ENCODE peak calls at places on chromosomes 12 and 14, in four cellular contexts. One of them, this sample, is unnamed.

GRCh38 chr12:89840162-89840922 is 131.7 kb upstream of the ATP2B1 start:
- DNase-seq in GM20000: no peak
- DNase-seq in progenitor cell of endocrine pancreas: no peak
- DNase-seq in mammary epithelial cell: no peak
- DNase-seq in this sample: no peak

GRCh38 chr14:67928375-67928774 is 108.8 kb downstream of the RAD51B start:
- DNase-seq in GM20000: no peak
- DNase-seq in progenitor cell of endocrine pancreas: no peak
- DNase-seq in mammary epithelial cell: no peak
- DNase-seq in this sample: no peak

GRCh38 chr12:124461241-124461673 is 106.2 kb downstream of the NCOR2 start:
- DNase-seq in GM20000: no peak
- DNase-seq in progenitor cell of endocrine pancreas: no peak
- DNase-seq in mammary epithelial cell: no peak
- DNase-seq in this sample: no peak

GRCh38 chr12:30519535-30519934 is 176.1 kb downstream of the IPO8 start:
- DNase-seq in GM20000: no peak
- DNase-seq in progenitor cell of endocrine pancreas: no peak
- DNase-seq in mammary epithelial cell: no peak
- DNase-seq in this sample: no peak

GRCh38 chr12:105083551-105084105 is 630 bp downstream of the ALDH1L2 start:
- DNase-seq in GM20000: no peak
- DNase-seq in progenitor cell of endocrine pancreas: no peak
- DNase-seq in mammary epithelial cell: peak
- DNase-seq in this sample: peak

GRCh38 chr12:66071556-66071955 is 59.0 kb downstream of the LLPH start:
- DNase-seq in GM20000: no peak
- DNase-seq in progenitor cell of endocrine pancreas: no peak
- DNase-seq in mammary epithelial cell: no peak
- DNase-seq in this sample: no peak

GRCh38 chr12:34299802-34300193 is 277.5 kb downstream of the ALG10 start:
- DNase-seq in GM20000: no peak
- DNase-seq in progenitor cell of endocrine pancreas: no peak
- DNase-seq in mammary epithelial cell: no peak
- DNase-seq in this sample: no peak

GRCh38 chr12:93602897-93603668 is 30.6 kb downstream of the SOCS2 start:
- DNase-seq in GM20000: no peak
- DNase-seq in progenitor cell of endocrine pancreas: no peak
- DNase-seq in mammary epithelial cell: no peak
- DNase-seq in this sample: no peak

GRCh38 chr14:75374911-75375310 is 52.9 kb upstream of the JDP2 start:
- DNase-seq in GM20000: no peak
- DNase-seq in progenitor cell of endocrine pancreas: no peak
- DNase-seq in mammary epithelial cell: no peak
- DNase-seq in this sample: no peak

GRCh38 chr12:3913278-3913677 is 40.1 kb upstream of the PARP11 start:
- DNase-seq in GM20000: no peak
- DNase-seq in progenitor cell of endocrine pancreas: no peak
- DNase-seq in mammary epithelial cell: no peak
- DNase-seq in this sample: peak

GRCh38 chr14:73787760-73788508 is 63.7 kb upstream of the PTGR2 start:
- DNase-seq in GM20000: peak
- DNase-seq in progenitor cell of endocrine pancreas: no peak
- DNase-seq in mammary epithelial cell: peak
- DNase-seq in this sample: peak

GRCh38 chr12:99767809-99768208 is 120.3 kb downstream of the GARIN6 start:
- DNase-seq in GM20000: peak
- DNase-seq in progenitor cell of endocrine pancreas: no peak
- DNase-seq in mammary epithelial cell: peak
- DNase-seq in this sample: no peak

GRCh38 chr14:49559979-49560768 is 26.0 kb downstream of the RPS29 start:
- DNase-seq in GM20000: no peak
- DNase-seq in progenitor cell of endocrine pancreas: no peak
- DNase-seq in mammary epithelial cell: no peak
- DNase-seq in this sample: no peak

GRCh38 chr12:24960222-24960855 is 11.4 kb upstream of the BCAT1 start:
- DNase-seq in GM20000: peak
- DNase-seq in progenitor cell of endocrine pancreas: peak
- DNase-seq in mammary epithelial cell: peak
- DNase-seq in this sample: peak

GRCh38 chr14:90728951-90729350 is 87.3 kb downstream of the TTC7B start:
- DNase-seq in GM20000: no peak
- DNase-seq in progenitor cell of endocrine pancreas: no peak
- DNase-seq in mammary epithelial cell: no peak
- DNase-seq in this sample: no peak

GRCh38 chr12:96395236-96395635 is 5.0 kb downstream of the CDK17 start:
- DNase-seq in GM20000: no peak
- DNase-seq in progenitor cell of endocrine pancreas: no peak
- DNase-seq in mammary epithelial cell: no peak
- DNase-seq in this sample: no peak

GRCh38 chr12:132342322-132342721 is 12.9 kb upstream of the GALNT9 start:
- DNase-seq in GM20000: no peak
- DNase-seq in progenitor cell of endocrine pancreas: no peak
- DNase-seq in mammary epithelial cell: no peak
- DNase-seq in this sample: peak

GRCh38 chr14:53090853-53091252 is 62.3 kb downstream of the DDHD1 start:
- DNase-seq in GM20000: no peak
- DNase-seq in progenitor cell of endocrine pancreas: no peak
- DNase-seq in mammary epithelial cell: no peak
- DNase-seq in this sample: no peak

GRCh38 chr12:132003846-132004245 is 54.1 kb downstream of the EP400 start:
- DNase-seq in GM20000: no peak
- DNase-seq in progenitor cell of endocrine pancreas: no peak
- DNase-seq in mammary epithelial cell: no peak
- DNase-seq in this sample: no peak

GRCh38 chr12:3827301-3828000 is 45.7 kb downstream of the PARP11 start:
- DNase-seq in GM20000: peak
- DNase-seq in progenitor cell of endocrine pancreas: no peak
- DNase-seq in mammary epithelial cell: no peak
- DNase-seq in this sample: no peak

GRCh38 chr14:22713631-22713950 is 52.9 kb upstream of the OXA1L start:
- DNase-seq in GM20000: no peak
- DNase-seq in progenitor cell of endocrine pancreas: no peak
- DNase-seq in mammary epithelial cell: no peak
- DNase-seq in this sample: no peak

GRCh38 chr12:94416613-94417012 is 43.1 kb downstream of the CEP83 start:
- DNase-seq in GM20000: no peak
- DNase-seq in progenitor cell of endocrine pancreas: no peak
- DNase-seq in mammary epithelial cell: no peak
- DNase-seq in this sample: no peak

GRCh38 chr14:53601409-53601808 is 355.2 kb downstream of the BMP4 start:
- DNase-seq in GM20000: no peak
- DNase-seq in progenitor cell of endocrine pancreas: no peak
- DNase-seq in mammary epithelial cell: no peak
- DNase-seq in this sample: no peak

GRCh38 chr12:98256830-98257229 is 258.6 kb upstream of the TMPO start:
- DNase-seq in GM20000: no peak
- DNase-seq in progenitor cell of endocrine pancreas: no peak
- DNase-seq in mammary epithelial cell: no peak
- DNase-seq in this sample: no peak

GRCh38 chr12:93183940-93184663 is 193.6 kb upstream of the NUDT4 start:
- DNase-seq in GM20000: peak
- DNase-seq in progenitor cell of endocrine pancreas: no peak
- DNase-seq in mammary epithelial cell: no peak
- DNase-seq in this sample: no peak

GRCh38 chr12:110948041-110948440 is 27.7 kb upstream of the MYL2 start:
- DNase-seq in GM20000: no peak
- DNase-seq in progenitor cell of endocrine pancreas: no peak
- DNase-seq in mammary epithelial cell: no peak
- DNase-seq in this sample: no peak

GRCh38 chr14:68449565-68450295 is 343.1 kb downstream of the ZFP36L1 start:
- DNase-seq in GM20000: no peak
- DNase-seq in progenitor cell of endocrine pancreas: no peak
- DNase-seq in mammary epithelial cell: no peak
- DNase-seq in this sample: no peak

GRCh38 chr12:105948331-105948730 is 190.4 kb downstream of the NUAK1 start:
- DNase-seq in GM20000: no peak
- DNase-seq in progenitor cell of endocrine pancreas: no peak
- DNase-seq in mammary epithelial cell: no peak
- DNase-seq in this sample: no peak

GRCh38 chr12:779745-780734 is 27.7 kb downstream of the WNK1 start:
- DNase-seq in GM20000: no peak
- DNase-seq in progenitor cell of endocrine pancreas: no peak
- DNase-seq in mammary epithelial cell: peak
- DNase-seq in this sample: no peak

GRCh38 chr12:76241371-76241770 is 106.8 kb downstream of the BBS10 start:
- DNase-seq in GM20000: no peak
- DNase-seq in progenitor cell of endocrine pancreas: no peak
- DNase-seq in mammary epithelial cell: no peak
- DNase-seq in this sample: no peak
- TF ChIP-seq CTCF in GM20000: no peak
- TF ChIP-seq CTCF in progenitor cell of endocrine pancreas: no peak
- TF ChIP-seq CTCF in mammary epithelial cell: no peak
- TF ChIP-seq CTCF in this sample: no peak

DNA sequence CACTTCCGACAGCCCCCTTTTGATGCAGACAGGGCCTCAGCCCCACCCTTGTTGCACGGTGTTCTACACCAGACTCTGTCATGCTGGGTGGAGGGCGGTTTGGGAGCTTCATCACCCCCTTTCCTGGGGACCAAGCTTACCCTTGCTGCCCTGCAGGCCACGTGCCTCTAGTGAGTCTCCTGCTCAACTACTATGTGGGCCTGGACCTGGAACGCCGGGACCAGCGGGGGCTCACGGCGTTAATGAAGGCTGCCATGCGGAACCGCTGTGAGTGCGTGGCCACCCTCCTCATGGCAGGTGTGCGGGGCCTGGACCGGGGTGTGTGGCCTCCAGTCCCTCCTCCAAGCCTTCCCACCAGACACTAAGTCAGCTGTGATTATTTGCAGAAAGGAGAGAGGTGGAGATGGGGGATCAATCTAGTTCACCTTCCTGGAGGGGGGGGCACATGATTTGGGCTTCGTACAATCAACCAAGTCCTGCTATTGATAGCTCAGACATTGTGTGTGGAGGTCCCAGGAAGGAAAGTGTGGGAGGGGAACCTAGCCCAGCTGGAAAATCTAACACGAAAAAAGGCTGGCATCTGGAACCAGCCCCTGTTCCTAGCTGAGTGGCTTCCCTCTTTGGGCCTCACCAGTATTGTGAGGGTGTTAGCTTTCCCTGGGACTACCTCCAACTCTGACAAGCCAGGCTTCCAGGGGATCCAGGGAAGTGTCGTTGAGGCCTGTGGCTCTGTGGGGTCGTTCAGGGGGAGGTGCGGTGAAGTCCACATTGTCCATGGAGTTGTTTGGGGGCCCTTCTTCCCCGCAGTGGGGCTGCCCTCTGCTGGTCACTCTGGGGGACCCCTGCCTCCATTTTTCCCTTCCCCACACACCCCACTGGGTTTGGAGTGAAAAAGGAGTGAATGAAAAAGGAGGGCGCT is 1.6 kb downstream of the ANKRD33 start:
- DNase-seq in GM20000: no peak
- DNase-seq in progenitor cell of endocrine pancreas: no peak
- DNase-seq in mammary epithelial cell: no peak
- DNase-seq in this sample: no peak
- TF ChIP-seq CTCF in GM20000: no peak
- TF ChIP-seq CTCF in progenitor cell of endocrine pancreas: peak
- TF ChIP-seq CTCF in mammary epithelial cell: no peak
- TF ChIP-seq CTCF in this sample: no peak

GRCh38 chr12:118649765-118650585 is 273.6 kb downstream of the SUDS3 start:
- DNase-seq in GM20000: no peak
- DNase-seq in progenitor cell of endocrine pancreas: no peak
- DNase-seq in mammary epithelial cell: no peak
- DNase-seq in this sample: no peak

GRCh38 chr12:118651487-118651886 is 275.1 kb downstream of the SUDS3 start:
- DNase-seq in GM20000: no peak
- DNase-seq in progenitor cell of endocrine pancreas: no peak
- DNase-seq in mammary epithelial cell: no peak
- DNase-seq in this sample: no peak

GRCh38 chr12:118645219-118645618 is 268.9 kb downstream of the SUDS3 start:
- DNase-seq in GM20000: no peak
- DNase-seq in progenitor cell of endocrine pancreas: peak
- DNase-seq in mammary epithelial cell: no peak
- DNase-seq in this sample: peak

GRCh38 chr12:118655588-118655987 is 279.2 kb downstream of the SUDS3 start:
- DNase-seq in GM20000: no peak
- DNase-seq in progenitor cell of endocrine pancreas: no peak
- DNase-seq in mammary epithelial cell: no peak
- DNase-seq in this sample: no peak

DNA sequence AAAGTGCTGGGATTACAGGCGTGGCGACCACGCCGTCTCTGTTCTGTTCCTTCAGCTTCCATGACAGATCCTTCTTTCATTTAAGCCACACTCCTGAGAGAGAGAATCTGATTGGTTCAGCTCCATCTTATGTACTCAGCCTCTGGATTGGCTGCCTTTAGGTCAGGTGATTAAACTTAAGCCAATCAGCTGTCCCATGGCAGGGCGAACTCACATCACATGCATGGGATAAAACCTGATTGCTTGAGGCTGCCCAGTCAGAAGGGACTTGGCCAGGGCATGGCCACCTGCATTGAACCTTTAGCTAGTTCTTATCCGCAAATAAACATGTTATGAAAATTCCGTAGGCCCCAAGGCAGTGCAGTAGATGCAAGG is 274.2 kb downstream of the SUDS3 start:
- DNase-seq in GM20000: no peak
- DNase-seq in progenitor cell of endocrine pancreas: no peak
- DNase-seq in mammary epithelial cell: no peak
- DNase-seq in this sample: no peak
- TF ChIP-seq CTCF in GM20000: no peak
- TF ChIP-seq CTCF in progenitor cell of endocrine pancreas: no peak
- TF ChIP-seq CTCF in mammary epithelial cell: no peak
- TF ChIP-seq CTCF in this sample: no peak

DNA sequence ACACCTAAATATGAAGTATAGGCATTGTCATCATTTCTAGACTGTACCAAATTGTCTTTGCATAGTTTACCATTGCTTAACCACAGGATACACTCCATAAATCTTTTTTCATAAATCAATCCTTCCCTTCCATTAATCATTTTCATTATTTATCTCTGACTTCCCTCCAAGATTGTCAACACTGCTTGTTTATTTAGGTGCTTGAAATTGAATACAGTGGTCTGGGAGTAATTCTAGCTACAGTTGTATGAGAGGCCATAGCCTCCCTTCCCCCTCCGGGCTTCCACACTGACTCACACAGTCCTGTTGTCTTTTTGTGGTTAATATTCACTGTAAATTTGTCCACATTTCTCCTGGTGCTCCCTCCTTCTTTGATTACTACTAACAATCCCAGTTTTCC is 114.2 kb upstream of the ARID2 start:
- DNase-seq in GM20000: no peak
- DNase-seq in progenitor cell of endocrine pancreas: no peak
- DNase-seq in mammary epithelial cell: peak
- DNase-seq in this sample: no peak
- TF ChIP-seq CTCF in GM20000: no peak
- TF ChIP-seq CTCF in progenitor cell of endocrine pancreas: no peak
- TF ChIP-seq CTCF in mammary epithelial cell: no peak
- TF ChIP-seq CTCF in this sample: no peak